ENCODE peak calls at places on chromosomes 12 and 14, in nine cellular contexts. N, L, F, X, T, R, P, I and Z are unnamed samples. For H3K9me3, the result is how much of the 10 kb centered on the place peaks cover.

GRCh38 chr12:53514626-53515290 is 7.5 kb upstream of the NPFF start:
- DNase-seq in N (no peak), L (no peak), F (no peak), X (no peak), T (no peak), R (no peak), P (no peak), I (no peak), Z (no peak)

GRCh38 chr14:23054000-23054811 is 3.1 kb downstream of the CDH24 start:
- DNase-seq in N (peak), L (no peak), F (no peak), X (no peak), T (peak), R (no peak), P (no peak), I (no peak), Z (no peak)

GRCh38 chr12:76936562-76937185 is 57.9 kb upstream of the CSRP2 start:
- DNase-seq in N (no peak), L (no peak), F (no peak), X (no peak), T (no peak), R (no peak), P (no peak), I (no peak), Z (no peak)

GRCh38 chr14:78178071-78178470 is 7.9 kb downstream of the NRXN3 start:
- DNase-seq in N (no peak), L (no peak), F (no peak), X (no peak), T (no peak), R (no peak), P (no peak), I (no peak), Z (no peak)

GRCh38 chr12:113228394-113229028 is 7.2 kb downstream of the TPCN1 start:
- DNase-seq in N (no peak), L (no peak), F (no peak), X (no peak), T (no peak), R (no peak), P (no peak), I (peak), Z (no peak)

GRCh38 chr12:123115409-123116111 is 35.3 kb downstream of the PITPNM2 start:
- DNase-seq in N (no peak), L (no peak), F (no peak), X (no peak), T (no peak), R (peak), P (no peak), I (no peak), Z (no peak)

GRCh38 chr14:36690301-36691020 is 28.8 kb downstream of the PAX9 start:
- DNase-seq in N (no peak), L (no peak), F (no peak), X (no peak), T (no peak), R (no peak), P (no peak), I (no peak), Z (no peak)

GRCh38 chr12:19234171-19234704 is 104.7 kb downstream of the PLEKHA5 start:
- DNase-seq in N (no peak), L (no peak), F (no peak), X (no peak), T (no peak), R (no peak), P (no peak), I (no peak), Z (no peak)

GRCh38 chr12:94676011-94676709 is 25.8 kb upstream of the TMCC3 start:
- DNase-seq in N (no peak), L (peak), F (no peak), X (no peak), T (no peak), R (peak), P (peak), I (no peak), Z (no peak)

GRCh38 chr14:103638594-103638993 is 9.6 kb downstream of the KLC1 start:
- DNase-seq in N (no peak), L (no peak), F (no peak), X (no peak), T (no peak), R (no peak), P (no peak), I (no peak), Z (no peak)
- H3K9me3 ChIP-seq in N (under half), L (under half), F (under half), X (under half), T (under half), R (under half), P (under half), I (under half), Z (under half)

DNA sequence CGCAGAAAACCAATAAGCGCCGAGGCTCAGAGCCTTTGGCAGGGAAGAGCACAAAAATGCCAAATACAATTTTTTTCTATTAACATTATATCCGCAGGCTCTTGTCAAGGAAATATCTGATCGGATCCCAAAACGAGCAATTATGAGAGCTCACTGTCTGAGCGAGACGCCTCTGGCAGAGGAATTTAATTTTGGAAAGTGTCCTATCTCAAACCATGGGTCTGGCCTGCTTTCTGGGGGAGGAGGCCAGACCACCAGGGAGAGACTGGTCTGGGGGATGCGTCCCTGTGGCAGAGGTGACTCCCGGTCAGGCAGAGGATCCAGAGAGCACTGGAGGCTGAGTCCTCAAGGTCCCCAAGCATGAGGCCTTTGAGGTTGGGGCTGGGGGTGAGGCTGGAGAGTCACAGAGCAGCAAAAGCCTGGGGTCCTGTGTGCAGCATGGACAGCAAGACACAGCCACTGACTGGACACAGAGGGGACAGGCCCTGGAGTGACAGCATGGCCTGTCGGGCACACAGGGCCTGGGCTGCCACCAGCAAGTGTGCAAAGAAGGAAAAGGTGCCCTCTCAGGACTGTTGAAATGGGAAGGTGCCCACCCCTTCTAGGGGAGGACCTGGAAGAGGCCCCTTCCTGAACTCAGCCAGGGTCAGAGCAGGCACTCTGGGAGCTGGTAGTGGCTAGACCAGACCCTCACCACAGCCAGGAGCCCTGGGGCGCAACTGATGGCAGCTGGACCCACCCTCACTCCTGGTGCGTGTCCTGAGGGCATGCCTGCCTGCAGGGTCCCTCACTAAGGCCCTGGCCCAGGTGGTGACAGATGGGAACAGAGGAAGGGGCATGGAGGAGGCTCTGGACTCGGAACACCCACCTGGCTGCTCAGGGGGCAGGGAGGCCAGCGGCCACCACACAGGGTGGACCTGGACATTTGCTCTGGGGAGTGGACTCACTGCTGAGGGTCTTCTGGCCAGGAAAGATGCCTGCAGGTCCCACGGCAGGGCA is 342.5 kb upstream of the SFSWAP start:
- DNase-seq in N (no peak), L (peak), F (no peak), X (no peak), T (peak), R (no peak), P (no peak), I (no peak), Z (no peak)
- H3K9me3 ChIP-seq in N (under half), L (under half), F (under half), X (under half), T (under half), R (under half), P (under half), I (under half), Z (under half)

DNA sequence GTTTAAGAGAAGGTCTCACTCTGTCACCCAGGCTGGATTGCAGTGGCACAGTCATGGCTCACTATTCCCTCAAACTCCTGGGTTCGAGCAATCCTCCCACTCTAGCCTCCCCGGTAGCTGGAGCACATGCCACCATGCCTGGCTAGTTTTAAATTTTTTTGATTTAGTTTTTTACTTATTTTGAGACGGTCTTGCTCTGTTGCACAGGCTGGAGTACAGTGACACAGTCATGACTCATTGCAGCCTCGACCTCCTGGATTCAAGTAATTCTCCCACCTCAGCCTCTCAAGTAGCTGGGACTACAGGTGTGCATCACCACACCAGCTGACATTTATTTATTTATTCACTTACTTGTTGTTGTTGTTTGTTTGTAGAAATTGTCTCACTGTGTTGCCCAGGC is 22.2 kb upstream of the DIP2B start:
- DNase-seq in N (no peak), L (no peak), F (no peak), X (no peak), T (no peak), R (no peak), P (no peak), I (no peak), Z (no peak)
- H3K9me3 ChIP-seq in N (under half), L (under half), F (under half), X (under half), T (under half), R (under half), P (under half), I (under half), Z (under half)

GRCh38 chr14:52182853-52183252 is 84.6 kb upstream of the PTGDR start:
- DNase-seq in N (no peak), L (no peak), F (no peak), X (no peak), T (no peak), R (no peak), P (no peak), I (no peak), Z (no peak)

GRCh38 chr14:52188381-52188780 is 79.1 kb upstream of the PTGDR start:
- DNase-seq in N (no peak), L (no peak), F (no peak), X (no peak), T (no peak), R (no peak), P (no peak), I (no peak), Z (no peak)

GRCh38 chr14:52189330-52189729 is 78.2 kb upstream of the PTGDR start:
- DNase-seq in N (no peak), L (no peak), F (no peak), X (no peak), T (no peak), R (no peak), P (no peak), I (no peak), Z (no peak)

GRCh38 chr14:52190532-52190931 is 77.0 kb upstream of the PTGDR start:
- DNase-seq in N (no peak), L (no peak), F (no peak), X (no peak), T (no peak), R (no peak), P (no peak), I (no peak), Z (no peak)

DNA sequence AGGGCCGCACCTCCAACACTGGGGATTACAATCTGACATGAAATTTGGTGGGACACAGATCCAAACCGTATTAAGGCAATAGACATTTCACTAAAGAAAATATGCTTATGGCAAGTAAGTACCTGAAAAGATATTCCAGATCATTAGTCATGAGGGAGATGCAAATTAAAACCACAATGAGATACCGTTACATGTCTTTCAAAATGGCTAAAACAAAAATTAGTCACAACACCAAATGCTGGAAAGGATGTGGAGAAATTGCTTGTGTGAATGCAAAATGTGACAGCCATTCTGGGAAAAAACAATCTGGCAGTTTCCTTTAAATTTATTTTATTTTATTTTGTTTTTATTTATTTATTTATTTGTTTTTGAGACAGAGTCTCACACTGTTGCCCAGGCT is 82.3 kb upstream of the PTGDR start:
- DNase-seq in N (no peak), L (no peak), F (no peak), X (no peak), T (no peak), R (no peak), P (no peak), I (no peak), Z (no peak)
- H3K9me3 ChIP-seq in N (under half), L (under half), F (under half), X (under half), T (under half), R (under half), P (under half), I (under half), Z (under half)

GRCh38 chr12:69708649-69709048 is 9.5 kb upstream of the BEST3 start:
- DNase-seq in N (no peak), L (no peak), F (no peak), X (no peak), T (no peak), R (no peak), P (no peak), I (no peak), Z (no peak)

GRCh38 chr12:69712826-69713225 is 13.7 kb upstream of the BEST3 start:
- DNase-seq in N (no peak), L (no peak), F (no peak), X (no peak), T (no peak), R (no peak), P (no peak), I (no peak), Z (no peak)

GRCh38 chr12:69719336-69720316 is 19.0 kb upstream of the RAB3IP start:
- DNase-seq in N (no peak), L (no peak), F (no peak), X (no peak), T (no peak), R (no peak), P (no peak), I (no peak), Z (no peak)

GRCh38 chr12:69714542-69714941 is 15.4 kb upstream of the BEST3 start:
- DNase-seq in N (no peak), L (no peak), F (no peak), X (no peak), T (no peak), R (no peak), P (no peak), I (no peak), Z (no peak)
- H3K9me3 ChIP-seq in N (under half), L (under half), F (under half), X (under half), T (under half), R (under half), P (under half), I (under half), Z (under half)